ENCODE peak calls at places on chromosomes 13 and 19, in six cellular contexts. C is stomach, K is aorta, H is colonic mucosa, Q is prostate gland, G is tibial nerve. Z is an unnamed sample.

GRCh38 chr19:5718579-5719273 is 1.2 kb downstream of the LONP1 start:
- DNase-seq in G (no peak), Q (no peak), K (no peak), H (no peak), C (no peak), Z (no peak)

GRCh38 chr13:37602743-37603381 is 4.3 kb upstream of the POSTN start:
- DNase-seq in K (no peak), H (no peak), Q (no peak), G (no peak), C (no peak), Z (no peak)

GRCh38 chr13:60009300-60010248 is 154.2 kb downstream of the DIAPH3 start:
- DNase-seq in H (peak; percentile 97), C (peak; percentile 82), Q (peak; percentile 52), K (no peak), G (no peak), Z (no peak)

GRCh38 chr19:20385056-20385455 is 180.5 kb downstream of the ZNF737 start:
- DNase-seq in G (no peak), K (no peak), C (no peak), Q (no peak), H (no peak), Z (no peak)

GRCh38 chr19:35755550-35756371 is 1.1 kb downstream of the HSPB6 start:
- DNase-seq in C (peak; percentile 60), Q (peak; percentile 38), H (peak; percentile 73), K (peak; percentile 96), G (peak; percentile 90), Z (peak; percentile 63)

GRCh38 chr13:40408602-40409001 is 257.8 kb downstream of the FOXO1 start:
- DNase-seq in Q (no peak), C (no peak), K (no peak), H (no peak), G (no peak), Z (no peak)

GRCh38 chr19:16447015-16447384 is 24.8 kb downstream of the EPS15L1 start:
- DNase-seq in Q (no peak), H (peak; percentile 56), K (peak; percentile 86), C (peak; percentile 83), G (peak; percentile 78), Z (no peak)

GRCh38 chr19:18254546-18255500 is 19.4 kb downstream of the IQCN start:
- DNase-seq in C (peak; percentile 56), H (peak; percentile 78), K (no peak), Q (no peak), G (no peak), Z (no peak)

GRCh38 chr19:6480843-6481415 is 658 bp downstream of the DENND1C start:
- DNase-seq in Q (no peak), G (no peak), H (no peak), K (no peak), C (no peak), Z (peak; percentile 46)

GRCh38 chr19:47381653-47382279 is 32.7 kb downstream of the DHX34 start:
- DNase-seq in Q (no peak), G (no peak), K (no peak), H (no peak), C (peak; percentile 30), Z (peak; percentile 75)

GRCh38 chr19:28521169-28521568 is 691.8 kb downstream of the UQCRFS1 start:
- DNase-seq in Q (no peak), G (no peak), K (no peak), H (no peak), C (no peak), Z (no peak)

GRCh38 chr19:28522545-28522922 is 690.4 kb downstream of the UQCRFS1 start:
- DNase-seq in C (no peak), H (no peak), G (no peak), Q (no peak), K (no peak), Z (no peak)

GRCh38 chr19:28523619-28524018 is 689.3 kb downstream of the UQCRFS1 start:
- DNase-seq in C (no peak), H (no peak), Q (no peak), K (no peak), G (no peak), Z (no peak)

GRCh38 chr19:28519950-28520861 is 692.7 kb downstream of the UQCRFS1 start:
- DNase-seq in K (no peak), C (no peak), H (no peak), G (no peak), Q (no peak), Z (no peak)

DNA sequence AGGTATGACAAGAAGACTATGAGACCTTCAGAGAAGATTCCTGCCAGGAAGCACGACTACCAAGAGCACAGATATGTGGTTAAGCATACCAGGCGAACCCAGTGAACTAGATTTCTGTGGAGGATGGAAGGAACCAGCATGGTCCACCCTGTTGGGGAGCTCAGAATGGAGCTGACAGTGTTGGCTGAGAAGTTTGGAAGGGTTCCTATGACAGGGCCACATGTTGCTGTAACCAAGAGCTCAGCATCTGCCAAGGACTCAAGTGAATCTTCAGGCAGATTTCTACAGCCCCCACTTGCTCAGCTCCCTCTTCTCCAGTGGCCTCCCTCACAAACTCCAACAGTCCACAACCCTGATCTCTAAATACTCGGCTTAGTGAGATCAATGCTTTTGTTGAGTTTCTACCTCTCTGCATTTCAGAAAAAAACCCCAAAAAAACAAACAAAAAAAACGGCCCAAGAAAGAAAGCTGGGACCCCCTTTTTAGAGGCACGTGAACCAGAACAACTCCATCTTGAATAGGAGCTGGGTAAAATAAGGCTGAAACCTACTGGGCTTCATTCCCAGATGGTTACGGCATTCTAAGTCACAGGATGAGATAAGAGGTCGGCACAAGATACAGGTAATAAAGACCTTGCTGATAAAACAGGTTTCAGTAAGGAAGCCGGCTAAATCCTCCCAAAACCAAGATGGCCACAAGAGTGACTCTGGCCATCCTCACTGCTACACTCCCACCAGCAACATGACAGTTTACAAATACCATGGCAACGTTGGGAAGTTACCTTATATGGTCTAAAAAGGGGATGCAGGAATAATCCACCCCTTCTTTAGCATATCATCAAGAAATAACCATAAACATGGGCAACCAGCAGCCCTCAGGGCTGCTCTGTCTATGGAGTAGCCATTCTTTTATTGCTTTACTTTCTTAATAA is 691.1 kb downstream of the UQCRFS1 start:
- DNase-seq in K (no peak), Q (no peak), H (no peak), G (no peak), C (no peak), Z (no peak)
- H3K27ac ChIP-seq in K (no peak overlapping the region), Q (no peak overlapping the region), H (no peak overlapping the region), G (no peak overlapping the region), C (no peak overlapping the region), Z (no peak overlapping the region)

DNA sequence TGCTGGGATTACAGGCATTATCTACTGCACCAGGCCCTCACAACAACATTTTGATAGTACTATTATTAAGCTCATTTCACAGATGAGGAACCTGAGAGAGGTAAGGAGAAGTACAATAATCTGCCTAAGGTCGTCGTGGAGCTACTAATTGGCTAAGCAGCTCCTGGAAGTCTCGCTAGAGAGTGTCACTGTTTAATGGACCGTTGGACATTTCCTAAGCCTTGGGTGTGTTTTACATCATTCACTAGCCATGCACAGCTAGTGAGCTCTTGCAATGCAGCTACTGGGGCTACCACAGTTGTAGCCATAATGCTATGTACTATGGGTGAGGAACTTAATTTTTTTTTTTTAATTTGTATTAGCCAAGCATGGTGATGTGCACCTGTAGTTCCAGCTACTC is 34.0 kb upstream of the OR1M1 start:
- DNase-seq in C (no peak), Q (no peak), K (no peak), G (no peak), H (no peak), Z (no peak)
- H3K27me3 ChIP-seq in C (peaks cover 5% of the 10 kb centered on the region), Q (no peaks in the 10 kb centered on the region), K (no peaks in the 10 kb centered on the region), G (no peaks in the 10 kb centered on the region), H (no peaks in the 10 kb centered on the region), Z (no peaks in the 10 kb centered on the region)

GRCh38 chr19:48568345-48568886 is 16.4 kb downstream of the SULT2B1 start:
- DNase-seq in G (peak; percentile 56), C (peak; percentile 87), Q (peak; percentile 96), H (peak; percentile 67), K (peak; percentile 95), Z (no peak)
- H3K4me3 ChIP-seq in G (no peak overlapping the region), C (no peak overlapping the region), Q (no peak overlapping the region), H (no peak overlapping the region), K (no peak overlapping the region), Z (no peak overlapping the region)

GRCh38 chr13:21055016-21055415 is 6.4 kb downstream of the LATS2 start:
- DNase-seq in C (no peak), K (no peak), H (no peak), G (no peak), Q (no peak), Z (no peak)
- H3K27ac ChIP-seq in C (no peak overlapping the region), K (no peak overlapping the region), H (no peak overlapping the region), G (no peak overlapping the region), Q (no peak overlapping the region), Z (no peak overlapping the region)

GRCh38 chr13:112096959-112097358 is 30.0 kb downstream of the SOX1 start:
- DNase-seq in H (no peak), G (no peak), C (no peak), K (no peak), Q (no peak), Z (no peak)

GRCh38 chr13:112097770-112098169 is 30.8 kb downstream of the SOX1 start:
- DNase-seq in K (no peak), Q (no peak), H (no peak), C (no peak), G (no peak), Z (no peak)

GRCh38 chr13:112095354-112095753 is 28.4 kb downstream of the SOX1 start:
- DNase-seq in G (no peak), C (no peak), H (no peak), Q (no peak), K (no peak), Z (no peak)

DNA sequence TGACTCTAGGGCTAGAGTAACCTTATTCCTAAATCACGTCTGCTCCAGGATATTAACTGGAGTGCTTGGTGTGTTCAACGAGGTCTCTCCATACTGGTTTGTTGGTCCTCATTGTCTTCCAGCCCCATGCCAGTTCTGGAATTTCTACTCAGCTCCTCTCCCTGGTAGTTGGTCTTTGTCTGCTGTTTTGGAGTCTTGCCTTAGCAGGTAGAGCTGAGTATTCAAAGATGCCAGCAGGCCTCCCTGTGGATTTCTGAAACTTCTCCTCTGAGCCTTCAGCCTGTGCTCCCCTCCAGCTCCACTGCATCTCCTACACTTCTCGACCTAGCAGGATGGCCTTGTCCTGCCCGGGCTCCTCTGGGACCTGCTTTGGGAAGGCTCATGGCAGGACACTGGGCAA is 25.5 kb downstream of the SOX1 start:
- DNase-seq in Q (no peak), K (no peak), G (no peak), C (no peak), H (no peak), Z (no peak)
- H3K27me3 ChIP-seq in Q (no peaks in the 10 kb centered on the region), K (no peaks in the 10 kb centered on the region), G (no peaks in the 10 kb centered on the region), C (peaks cover 3% of the 10 kb centered on the region), H (no peaks in the 10 kb centered on the region), Z (peaks cover 3% of the 10 kb centered on the region)

GRCh38 chr19:45939792-45940514 is 25.4 kb upstream of the NANOS2 start:
- DNase-seq in K (no peak), C (no peak), Q (no peak), G (no peak), H (no peak), Z (no peak)
- H3K4me3 ChIP-seq in K (no peak overlapping the region), C (peak overlapping the region; percentile 11), Q (no peak overlapping the region), G (no peak overlapping the region), H (no peak overlapping the region), Z (no peak overlapping the region)